ENCODE peak calls at places on chromosomes 2 and 18, in five cellular contexts. P is endothelial cell of umbilical vein, W is body of pancreas, O is ovary, G is colonic mucosa. X is an unnamed sample.

GRCh38 chr2:65466551-65466950 is 34.2 kb upstream of the SPRED2 start:
- DNase-seq in P (no peak), O (no peak), G (no peak), W (no peak), X (no peak)

GRCh38 chr18:46628206-46628605 is 28.8 kb downstream of the LOXHD1 start:
- DNase-seq in P (no peak), W (no peak), O (no peak), G (no peak), X (no peak)

GRCh38 chr2:143355814-143356213 is 226.6 kb downstream of the ARHGAP15 start:
- DNase-seq in G (no peak), O (no peak), W (no peak), P (no peak), X (no peak)

GRCh38 chr2:152189622-152190495 is 14.3 kb upstream of the STAM2 start:
- DNase-seq in O (peak; percentile 41), W (peak; percentile 38), G (peak; percentile 46), P (peak; percentile 71), X (no peak)

GRCh38 chr2:224520064-224520463 is 65.1 kb downstream of the CUL3 start:
- DNase-seq in W (no peak), G (no peak), P (no peak), O (no peak), X (no peak)

GRCh38 chr2:75523313-75524275 is 37.1 kb downstream of the EVA1A start:
- DNase-seq in P (peak; percentile 31), G (no peak), W (no peak), O (no peak), X (no peak)

GRCh38 chr2:163759013-163759412 is 23.2 kb upstream of the FIGN start:
- DNase-seq in W (no peak), O (no peak), G (no peak), P (no peak), X (no peak)

GRCh38 chr18:79873449-79874110 is 75.8 kb downstream of the KCNG2 start:
- DNase-seq in P (no peak), O (no peak), W (no peak), G (no peak), X (no peak)

GRCh38 chr2:222796413-222797103 is 64.3 kb upstream of the ACSL3 start:
- DNase-seq in O (no peak), G (peak; percentile 68), P (no peak), W (peak; percentile 75), X (no peak)

GRCh38 chr2:118443596-118443995 is 355.3 kb downstream of the INSIG2 start:
- DNase-seq in O (no peak), G (no peak), W (no peak), P (peak; percentile 4), X (no peak)

GRCh38 chr2:29228947-29229346 is 113.7 kb downstream of the CLIP4 start:
- DNase-seq in G (no peak), W (no peak), P (no peak), O (no peak), X (no peak)

GRCh38 chr2:151976945-151977353 is 121.9 kb downstream of the CACNB4 start:
- DNase-seq in P (no peak), G (no peak), O (no peak), W (no peak), X (no peak)

GRCh38 chr2:43848174-43848573 is 9.4 kb downstream of the ABCG8 start:
- DNase-seq in O (no peak), G (no peak), W (no peak), P (no peak), X (no peak)

GRCh38 chr18:74397572-74397971 is 59.5 kb downstream of the DIPK1C start:
- DNase-seq in P (no peak), W (no peak), O (no peak), G (no peak), X (peak; percentile 56)

GRCh38 chr2:234279646-234280045 is 217.2 kb downstream of the ARL4C start:
- DNase-seq in G (no peak), P (no peak), W (no peak), O (no peak), X (no peak)

GRCh38 chr18:77853859-77854258 is 604.2 kb downstream of the GALR1 start:
- DNase-seq in G (no peak), P (no peak), W (no peak), O (no peak), X (no peak)

GRCh38 chr2:232444409-232445148 is 11.4 kb upstream of the ALPI start:
- DNase-seq in W (peak; percentile 58), O (peak; percentile 25), G (peak; percentile 72), P (peak; percentile 46), X (no peak)

GRCh38 chr2:176188969-176189665 is 649 bp downstream of the HOXD1 start:
- DNase-seq in O (peak; percentile 31), G (no peak), W (no peak), P (peak; percentile 41), X (peak; percentile 78)

GRCh38 chr18:36672437-36673344 is 156.1 kb downstream of the TPGS2 start:
- DNase-seq in O (no peak), G (peak; percentile 39), P (no peak), W (no peak), X (no peak)

GRCh38 chr2:5938566-5938896 is 246.3 kb downstream of the SOX11 start:
- DNase-seq in G (no peak), W (no peak), P (no peak), O (no peak), X (no peak)

GRCh38 chr18:67261931-67262552 is 254.5 kb downstream of the DSEL start:
- DNase-seq in P (no peak), O (no peak), G (no peak), W (no peak), X (no peak)

GRCh38 chr2:66573866-66574265 is 138.9 kb downstream of the MEIS1 start:
- DNase-seq in G (no peak), P (no peak), W (no peak), O (no peak), X (no peak)

GRCh38 chr18:35444636-35445035 is 53.1 kb downstream of the INO80C start:
- DNase-seq in O (no peak), W (no peak), G (no peak), P (no peak), X (no peak)

GRCh38 chr2:113877651-113878594 is 12.0 kb upstream of the ACTR3 start:
- DNase-seq in O (no peak), G (no peak), P (peak; percentile 36), W (no peak), X (no peak)

GRCh38 chr2:64315561-64315960 is 138.4 kb upstream of the LGALSL start:
- DNase-seq in G (no peak), W (no peak), O (no peak), P (no peak), X (no peak)

GRCh38 chr2:191350826-191351225 is 105.6 kb downstream of the MYO1B start:
- DNase-seq in W (no peak), G (no peak), O (no peak), P (no peak), X (no peak)

DNA sequence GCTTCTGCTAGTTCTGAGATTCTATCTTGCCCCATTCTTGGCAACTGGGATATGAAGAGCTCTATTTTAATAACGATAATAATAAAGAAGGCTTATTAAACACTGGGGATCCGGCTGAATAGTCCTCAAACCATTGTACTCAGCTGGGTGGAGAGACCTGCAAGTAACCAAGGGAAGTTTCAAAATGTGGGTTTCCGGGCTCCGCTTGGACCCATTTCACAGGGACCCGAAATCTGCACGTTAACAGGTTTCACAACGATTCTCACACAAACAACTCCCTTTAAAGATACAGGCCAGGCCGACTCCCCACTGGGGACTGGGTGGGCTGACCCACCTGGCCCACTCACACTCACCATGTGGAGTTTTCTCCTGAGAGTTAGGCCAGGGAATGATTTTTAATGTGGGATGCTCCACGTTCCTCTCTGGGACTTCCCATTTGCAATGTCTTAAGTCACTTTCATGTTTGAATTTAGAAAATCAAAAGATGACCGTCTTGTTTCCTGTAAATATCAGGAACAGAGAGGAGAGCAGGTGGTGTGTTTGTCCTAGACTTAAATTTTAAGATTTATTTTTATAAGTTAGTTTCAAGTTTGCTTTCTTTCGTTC is 96.3 kb downstream of the SH3RF3 start:
- DNase-seq in O (no peak), W (no peak), G (no peak), P (no peak), X (no peak)
- H3K4me1 ChIP-seq in O (no peaks in the 10 kb centered on the region), W (peaks cover 13% of the 10 kb centered on the region), G (no peaks in the 10 kb centered on the region), P (peaks cover 6% of the 10 kb centered on the region), X (no peaks in the 10 kb centered on the region)

GRCh38 chr2:218272531-218273212 is 2.4 kb downstream of the PNKD start:
- DNase-seq in P (peak; percentile 85), G (peak; percentile 96), O (peak; percentile 82), W (peak; percentile 96), X (peak; percentile 92)

GRCh38 chr2:218271487-218271797 is 1.1 kb downstream of the PNKD start:
- DNase-seq in G (peak; percentile 71), O (no peak), W (no peak), P (no peak), X (no peak)

GRCh38 chr2:218273908-218274249 is 3.6 kb downstream of the PNKD start:
- DNase-seq in G (peak; percentile 74), O (no peak), W (no peak), P (no peak), X (no peak)

GRCh38 chr2:218270721-218271486 is 585 bp downstream of the PNKD start:
- DNase-seq in W (peak; percentile 41), O (no peak), P (peak; percentile 33), G (no peak), X (no peak)

GRCh38 chr2:218271865-218272530 is 1.7 kb downstream of the PNKD start:
- DNase-seq in P (no peak), O (no peak), W (peak; percentile 25), G (no peak), X (no peak)
- H3K4me3 ChIP-seq in P (no peak overlapping the region), O (no peak overlapping the region), W (no peak overlapping the region), G (peak overlapping the region; percentile 81), X (no peak overlapping the region)

DNA sequence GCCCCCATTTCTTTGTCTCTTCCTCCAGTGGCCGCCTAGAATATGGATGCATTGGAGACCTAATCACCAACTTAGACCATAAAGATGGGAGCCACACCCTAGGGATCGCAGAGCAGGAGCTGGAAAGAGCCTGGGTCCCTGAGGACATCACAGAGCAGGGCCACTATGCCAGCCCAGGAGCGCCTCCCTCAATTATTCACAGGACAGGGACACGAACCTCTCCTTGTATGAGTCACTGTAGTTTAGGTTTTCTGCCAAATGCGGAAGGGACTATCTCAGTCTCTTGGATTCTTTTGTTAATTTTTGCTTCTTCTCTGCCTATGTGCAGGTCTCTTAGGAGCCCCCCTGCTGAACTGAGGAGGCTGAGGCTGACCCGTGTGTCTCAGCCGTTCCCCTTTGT is 12.9 kb upstream of the PTPN4 start:
- DNase-seq in P (no peak), G (no peak), W (no peak), O (no peak), X (no peak)
- H3K27ac ChIP-seq in P (no peak overlapping the region), G (no peak overlapping the region), W (no peak overlapping the region), O (no peak overlapping the region), X (no peak overlapping the region)

DNA sequence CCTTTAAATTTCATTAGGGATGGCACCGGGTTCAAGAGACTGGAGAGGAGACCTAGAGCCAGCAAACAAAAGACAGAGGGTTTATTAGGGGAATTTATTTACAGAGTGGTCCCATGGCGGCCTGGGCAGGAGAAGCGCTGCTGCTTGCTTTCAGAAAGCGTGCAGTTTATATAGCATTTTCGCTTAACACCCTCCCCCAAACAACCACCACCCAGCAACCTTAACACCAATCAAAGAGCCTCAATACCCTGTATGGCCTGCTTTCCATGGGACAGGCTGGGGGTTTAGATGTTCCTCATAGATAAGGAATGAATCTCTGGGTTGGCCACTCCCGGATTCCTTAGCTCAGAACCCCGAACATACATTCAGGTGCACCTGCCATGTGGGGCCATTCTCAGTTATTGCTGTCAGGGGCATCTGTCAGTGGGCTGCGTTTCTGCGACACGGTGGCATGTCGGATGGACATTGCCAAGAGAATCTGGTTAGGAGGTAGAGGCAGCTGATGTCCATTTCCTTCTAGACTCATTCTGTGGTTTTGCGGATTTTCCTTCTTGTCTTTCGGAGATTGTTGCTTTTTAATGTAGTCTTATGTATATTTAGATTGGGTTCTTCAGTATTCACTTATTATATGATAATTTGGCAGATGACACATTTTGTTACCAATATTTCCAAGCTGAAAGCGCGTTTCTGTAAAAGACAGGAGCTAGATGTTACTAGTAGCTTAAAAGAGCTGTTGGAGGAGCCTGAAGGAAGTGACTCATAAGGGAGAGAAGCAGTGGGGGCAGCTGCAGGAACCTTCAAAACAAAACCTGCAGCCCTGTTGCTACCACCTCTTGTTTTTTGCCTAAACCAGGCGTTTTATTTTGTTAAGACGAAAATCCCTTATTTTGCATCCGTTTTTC is 7.2 kb downstream of the AGAP1 start:
- DNase-seq in G (no peak), W (no peak), P (peak; percentile 66), O (no peak), X (peak; percentile 43)
- H3K4me1 ChIP-seq in G (peaks cover under 1% of the 10 kb centered on the region), W (peaks cover 46% of the 10 kb centered on the region), P (peaks cover 17% of the 10 kb centered on the region), O (peaks cover 5% of the 10 kb centered on the region), X (no peaks in the 10 kb centered on the region)